ENCODE peak calls at places on chromosomes 3 and 15, in five cellular contexts. Z, X, L, O and C are unnamed samples.
A peak's percentile ranks its signal among the peaks of the same experiment; 100 is the strongest.

GRCh38 chr3:136334209-136334608 is 84.1 kb downstream of the PCCB start:
- DNase-seq in Z (peak; percentile 73), O (no peak), X (no peak), L (no peak), C (no peak)

GRCh38 chr3:160006282-160007163 is 17.9 kb downstream of the IL12A start:
- DNase-seq in X (no peak), O (peak; percentile 47), Z (peak; percentile 60), L (peak; percentile 39), C (peak; percentile 83)

GRCh38 chr3:107910713-107911259 is 180.0 kb downstream of the CD47 start:
- DNase-seq in Z (no peak), L (no peak), O (no peak), X (no peak), C (no peak)

GRCh38 chr15:39226169-39226964 is 354.5 kb upstream of the THBS1 start:
- DNase-seq in X (no peak), O (no peak), L (no peak), Z (no peak), C (no peak)

GRCh38 chr15:52261026-52261425 is 34.6 kb downstream of the MYO5C start:
- DNase-seq in Z (no peak), X (no peak), O (no peak), L (no peak), C (no peak)

GRCh38 chr15:59678620-59679019 is 10.5 kb downstream of the BNIP2 start:
- DNase-seq in X (no peak), Z (no peak), L (no peak), O (no peak), C (peak; percentile 51)

GRCh38 chr3:160616311-160616710 is 50.9 kb upstream of the KPNA4 start:
- DNase-seq in X (no peak), Z (peak; percentile 53), L (no peak), O (no peak), C (no peak)

GRCh38 chr15:27873825-27874224 is 225.3 kb downstream of the OCA2 start:
- DNase-seq in O (no peak), L (no peak), Z (no peak), X (no peak), C (no peak)

GRCh38 chr3:172334743-172335142 is 113.5 kb downstream of the GHSR start:
- DNase-seq in Z (no peak), O (no peak), X (no peak), L (no peak), C (no peak)

GRCh38 chr3:195247863-195248189 is 23.1 kb downstream of the XXYLT1 start:
- DNase-seq in X (no peak), Z (no peak), O (no peak), L (no peak), C (no peak)

GRCh38 chr15:90906181-90906849 is 3.2 kb downstream of the MAN2A2 start:
- DNase-seq in L (peak; percentile 21), X (no peak), Z (no peak), O (no peak), C (no peak)

DNA sequence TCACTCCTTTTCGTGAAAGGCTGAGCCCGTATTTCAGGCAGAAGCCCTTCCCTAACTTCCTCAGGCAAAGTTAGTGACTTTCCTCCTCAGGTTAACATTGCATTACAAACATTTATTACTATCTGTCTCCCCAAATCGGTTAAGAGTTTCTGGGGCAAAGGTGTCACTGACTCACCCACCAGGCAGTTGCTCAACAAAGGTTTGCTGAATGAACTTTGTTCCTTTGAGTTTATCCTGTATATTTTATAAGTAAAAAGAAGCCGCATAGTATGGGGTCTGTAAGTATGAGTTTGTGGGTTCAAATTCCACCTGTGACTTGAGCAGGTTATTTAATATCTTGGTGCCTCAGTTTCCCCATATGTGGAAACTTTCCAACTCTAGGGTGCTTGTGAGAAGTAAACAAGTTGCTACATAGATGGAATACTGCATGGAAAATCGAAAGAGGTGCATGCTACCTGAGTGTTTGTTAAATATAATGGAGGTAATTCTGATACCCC is 177.7 kb downstream of the THRB start:
- DNase-seq in Z (no peak), O (peak; percentile 44), X (no peak), L (no peak), C (peak; percentile 54)
- H3K27ac ChIP-seq in Z (no peak overlapping the region), O (no peak overlapping the region), X (no peak overlapping the region), L (no peak overlapping the region), C (no peak overlapping the region)

GRCh38 chr15:56930663-56931313 is 12.3 kb downstream of the TCF12 start:
- DNase-seq in O (no peak), Z (no peak), X (no peak), L (no peak), C (no peak)
- H3K27ac ChIP-seq in O (peak overlapping the region; percentile 6), Z (no peak overlapping the region), X (no peak overlapping the region), L (peak overlapping the region; percentile 2), C (no peak overlapping the region)

DNA sequence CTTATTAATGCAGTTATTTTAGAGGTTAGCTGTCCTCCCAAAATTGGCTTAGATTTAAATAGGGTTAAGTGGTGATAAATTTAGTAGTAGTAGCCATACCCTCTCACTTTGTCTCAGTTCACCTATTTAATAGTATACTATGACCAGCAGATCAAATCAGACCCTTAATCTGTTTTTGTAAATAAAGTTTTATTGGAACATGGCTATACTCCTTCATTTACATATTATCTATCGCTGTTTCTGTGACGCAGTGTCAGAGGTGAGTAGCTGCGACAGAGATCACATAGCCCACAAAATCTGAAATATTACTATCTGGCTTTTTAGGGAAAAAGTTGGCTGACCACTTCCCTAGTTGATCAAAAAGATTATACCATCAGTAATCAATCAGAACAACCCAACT is 113.2 kb downstream of the FILIP1L start:
- DNase-seq in X (no peak), O (no peak), Z (no peak), L (no peak), C (no peak)
- H3K27ac ChIP-seq in X (no peak overlapping the region), O (no peak overlapping the region), Z (no peak overlapping the region), L (no peak overlapping the region), C (no peak overlapping the region)

DNA sequence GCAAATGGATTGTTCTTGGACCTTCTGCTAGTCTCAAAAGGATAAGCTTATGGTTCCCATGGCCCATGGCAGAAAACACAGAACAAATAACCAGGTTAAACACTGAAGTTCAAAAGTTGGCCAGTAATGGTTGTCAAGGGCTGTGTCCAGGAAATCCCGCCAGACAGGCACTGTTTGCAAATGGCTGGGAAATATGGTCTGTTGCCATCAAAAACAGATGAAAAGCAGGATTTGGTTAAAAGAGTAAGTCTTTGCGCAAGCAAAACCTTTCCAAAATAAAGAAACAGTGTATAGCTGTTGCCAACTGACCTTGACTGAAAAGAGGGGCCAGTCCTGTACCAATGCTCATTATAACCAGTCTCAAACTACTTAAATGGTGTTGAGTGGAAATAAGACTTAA is 58.6 kb downstream of the WWTR1 start:
- DNase-seq in L (no peak), X (peak; percentile 34), Z (peak; percentile 87), O (no peak), C (peak; percentile 68)
- H3K27ac ChIP-seq in L (no peak overlapping the region), X (no peak overlapping the region), Z (no peak overlapping the region), O (no peak overlapping the region), C (no peak overlapping the region)

GRCh38 chr15:80153900-80154299 is 1.1 kb downstream of the FAH start:
- DNase-seq in Z (no peak), L (no peak), O (no peak), X (no peak), C (peak; percentile 50)
- H3K27ac ChIP-seq in Z (no peak overlapping the region), L (no peak overlapping the region), O (peak overlapping the region; percentile 89), X (peak overlapping the region; percentile 88), C (no peak overlapping the region)

GRCh38 chr15:81029416-81030367 is 29.0 kb downstream of the TLNRD1 start:
- DNase-seq in Z (peak; percentile 34), O (no peak), X (no peak), L (no peak), C (no peak)
- H3K27ac ChIP-seq in Z (no peak overlapping the region), O (no peak overlapping the region), X (no peak overlapping the region), L (no peak overlapping the region), C (no peak overlapping the region)

DNA sequence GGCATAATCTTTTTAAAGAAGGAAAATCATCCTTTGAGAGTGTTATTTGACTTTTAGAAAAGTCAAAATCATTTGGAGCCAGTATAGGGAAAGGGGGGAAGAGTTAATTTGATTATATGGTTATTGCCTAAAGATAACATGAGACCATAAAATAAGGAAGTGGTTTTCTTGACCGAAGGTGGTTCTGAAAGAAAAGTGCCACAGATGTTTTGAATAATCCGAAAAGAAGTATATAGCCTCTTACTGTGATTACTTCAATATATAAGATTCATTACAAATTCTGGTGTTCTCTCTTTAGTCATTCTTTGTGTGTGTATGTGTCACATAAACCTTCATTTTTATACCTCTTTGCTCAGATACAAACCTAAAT is 1.1 kb downstream of the DNAJB11 start:
- DNase-seq in X (no peak), O (no peak), L (no peak), Z (no peak), C (no peak)
- H3K27ac ChIP-seq in X (no peak overlapping the region), O (peak overlapping the region; percentile 96), L (no peak overlapping the region), Z (no peak overlapping the region), C (no peak overlapping the region)

GRCh38 chr15:89807689-89808088 is 7.0 kb downstream of the ANPEP start:
- DNase-seq in L (no peak), X (no peak), Z (no peak), O (no peak), C (no peak)
- H3K27ac ChIP-seq in L (no peak overlapping the region), X (no peak overlapping the region), Z (no peak overlapping the region), O (no peak overlapping the region), C (no peak overlapping the region)